ENCODE peak calls at places on chromosomes 13 and 19, in nine cellular contexts. I, O, M, E, G, F, P, A and D are unnamed samples. For H3K4me1, the result is how much of the 10 kb centered on the place peaks cover.

GRCh38 chr13:40190656-40191100 is 475.8 kb downstream of the FOXO1 start:
- DNase-seq in I (peak), O (peak), M (peak), E (no peak), G (no peak), F (peak), P (no peak), A (peak), D (no peak)

GRCh38 chr13:112719016-112719415 is 29.2 kb downstream of the ATP11A start:
- DNase-seq in I (no peak), O (no peak), M (no peak), E (no peak), G (no peak), F (no peak), P (no peak), A (no peak), D (no peak)

GRCh38 chr19:31761281-31761913 is 412.2 kb upstream of the TSHZ3 start:
- DNase-seq in I (no peak), O (no peak), M (no peak), E (no peak), G (no peak), F (no peak), P (no peak), A (no peak), D (no peak)

GRCh38 chr13:101915333-101915732 is 462.9 kb downstream of the ITGBL1 start:
- DNase-seq in I (no peak), O (no peak), M (no peak), E (no peak), G (no peak), F (no peak), P (no peak), A (no peak), D (no peak)

GRCh38 chr19:42115705-42116104 is 16.5 kb downstream of the POU2F2 start:
- DNase-seq in I (no peak), O (no peak), M (no peak), E (no peak), G (no peak), F (no peak), P (no peak), A (no peak), D (no peak)

GRCh38 chr13:71602327-71602726 is 264.7 kb downstream of the DACH1 start:
- DNase-seq in I (no peak), O (no peak), M (no peak), E (no peak), G (no peak), F (no peak), P (no peak), A (no peak), D (no peak)

GRCh38 chr13:35747594-35747993 is 271.1 kb upstream of the MAB21L1 start:
- DNase-seq in I (no peak), O (no peak), M (no peak), E (no peak), G (no peak), F (no peak), P (no peak), A (no peak), D (no peak)

GRCh38 chr13:27659466-27659865 is 37.8 kb downstream of the POLR1D start:
- DNase-seq in I (no peak), O (no peak), M (no peak), E (no peak), G (no peak), F (no peak), P (no peak), A (no peak), D (no peak)

GRCh38 chr19:19463348-19464117 is 51.8 kb downstream of the TSSK6 start:
- DNase-seq in I (no peak), O (no peak), M (no peak), E (peak), G (no peak), F (peak), P (peak), A (no peak), D (peak)

GRCh38 chr13:20306039-20306438 is 73.9 kb upstream of the GJB6 start:
- DNase-seq in I (no peak), O (no peak), M (no peak), E (no peak), G (no peak), F (no peak), P (no peak), A (no peak), D (no peak)

GRCh38 chr13:18235172-18235571 is 946.5 kb downstream of the TUBA3C start:
- DNase-seq in I (no peak), O (no peak), M (no peak), E (no peak), G (no peak), F (no peak), P (no peak), A (no peak), D (no peak)

GRCh38 chr13:27012482-27013197 is 159.0 kb downstream of the USP12 start:
- DNase-seq in I (peak), O (no peak), M (no peak), E (no peak), G (no peak), F (no peak), P (no peak), A (no peak), D (no peak)

GRCh38 chr13:32135655-32136054 is 104.1 kb downstream of the FRY start:
- DNase-seq in I (peak), O (no peak), M (no peak), E (no peak), G (no peak), F (no peak), P (no peak), A (no peak), D (no peak)

GRCh38 chr13:42151781-42152180 is 103.3 kb downstream of the DGKH start:
- DNase-seq in I (peak), O (no peak), M (no peak), E (no peak), G (no peak), F (no peak), P (no peak), A (no peak), D (no peak)

GRCh38 chr13:22915442-22916082 is 265.2 kb upstream of the SGCG start:
- DNase-seq in I (no peak), O (peak), M (peak), E (peak), G (peak), F (no peak), P (peak), A (no peak), D (peak)

GRCh38 chr19:45761714-45762113 is 7.3 kb downstream of the SIX5 start:
- DNase-seq in I (no peak), O (no peak), M (no peak), E (peak), G (no peak), F (no peak), P (no peak), A (no peak), D (no peak)

GRCh38 chr19:38730731-38731589 is 13.3 kb downstream of the CAPN12 start:
- DNase-seq in I (no peak), O (peak), M (no peak), E (peak), G (no peak), F (peak), P (peak), A (no peak), D (peak)

GRCh38 chr19:12987190-12987589 is 8.1 kb upstream of the NFIX start:
- DNase-seq in I (no peak), O (no peak), M (no peak), E (no peak), G (no peak), F (no peak), P (no peak), A (no peak), D (no peak)

GRCh38 chr13:44267966-44268365 is 105.7 kb upstream of the SERP2 start:
- DNase-seq in I (peak), O (no peak), M (no peak), E (no peak), G (no peak), F (no peak), P (no peak), A (no peak), D (no peak)

GRCh38 chr19:48680436-48681126 is 7.8 kb upstream of the NTN5 start:
- DNase-seq in I (no peak), O (no peak), M (no peak), E (no peak), G (no peak), F (no peak), P (no peak), A (no peak), D (no peak)

GRCh38 chr19:19077103-19077502 is 13.3 kb downstream of the SLC25A42 start:
- DNase-seq in I (no peak), O (no peak), M (no peak), E (no peak), G (no peak), F (no peak), P (no peak), A (no peak), D (no peak)

GRCh38 chr19:41327499-41328156 is 17.7 kb downstream of the CCDC97 start:
- DNase-seq in I (peak), O (peak), M (no peak), E (peak), G (peak), F (peak), P (peak), A (no peak), D (peak)

GRCh38 chr13:25902946-25903345 is 148.9 kb downstream of the SHISA2 start:
- DNase-seq in I (no peak), O (no peak), M (no peak), E (no peak), G (no peak), F (no peak), P (no peak), A (no peak), D (no peak)

GRCh38 chr13:20703785-20704458 is 423 bp downstream of the IL17D start:
- DNase-seq in I (peak), O (peak), M (peak), E (peak), G (peak), F (peak), P (peak), A (no peak), D (peak)

GRCh38 chr13:27406178-27406939 is 18.1 kb upstream of the GTF3A start:
- DNase-seq in I (peak), O (peak), M (no peak), E (no peak), G (no peak), F (peak), P (no peak), A (peak), D (no peak)

GRCh38 chr19:57348136-57348535 is 2.9 kb upstream of the ZNF304 start:
- DNase-seq in I (no peak), O (no peak), M (no peak), E (no peak), G (no peak), F (no peak), P (no peak), A (no peak), D (no peak)

GRCh38 chr13:51599444-51600176 is 15.3 kb downstream of the WDFY2 start:
- DNase-seq in I (no peak), O (no peak), M (no peak), E (no peak), G (no peak), F (no peak), P (no peak), A (no peak), D (no peak)

GRCh38 chr19:55492362-55492944 is 4.2 kb downstream of the SSC5D start:
- DNase-seq in I (no peak), O (no peak), M (no peak), E (no peak), G (no peak), F (no peak), P (no peak), A (no peak), D (no peak)

GRCh38 chr19:55493650-55494171 is 5.5 kb downstream of the SSC5D start:
- DNase-seq in I (no peak), O (no peak), M (no peak), E (peak), G (no peak), F (no peak), P (no peak), A (no peak), D (peak)

GRCh38 chr19:55495646-55496349 is 7.6 kb downstream of the SSC5D start:
- DNase-seq in I (peak), O (no peak), M (no peak), E (no peak), G (no peak), F (no peak), P (peak), A (no peak), D (no peak)

GRCh38 chr19:55493052-55493649 is 4.9 kb downstream of the SSC5D start:
- DNase-seq in I (no peak), O (no peak), M (no peak), E (peak), G (no peak), F (no peak), P (no peak), A (no peak), D (no peak)

GRCh38 chr19:55494172-55494761 is 6.0 kb downstream of the SSC5D start:
- DNase-seq in I (no peak), O (no peak), M (no peak), E (peak), G (peak), F (no peak), P (peak), A (no peak), D (peak)
- H3K27ac ChIP-seq in I (no peak), O (peak), M (no peak), E (no peak), G (peak), F (peak), P (peak), A (peak), D (peak)

DNA sequence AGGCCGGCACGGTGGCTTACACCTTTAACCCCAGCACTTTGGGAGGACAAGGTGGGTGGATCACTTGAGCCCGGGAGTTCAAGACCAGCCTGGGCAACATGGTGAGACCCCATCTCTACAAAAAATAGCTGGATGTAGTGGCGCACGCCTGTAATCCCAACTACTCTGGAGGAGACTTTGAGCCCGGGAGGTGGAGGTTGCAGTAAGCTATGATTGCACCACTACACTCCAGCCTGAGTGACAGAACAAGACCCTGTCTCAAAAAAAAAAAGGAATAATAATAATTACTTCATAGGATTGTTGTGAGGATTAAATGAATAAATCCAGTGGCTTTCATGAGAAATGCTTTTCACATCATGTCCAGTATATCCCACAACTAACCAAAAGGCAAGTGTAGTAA is 8.0 kb downstream of the IGSF23 start:
- DNase-seq in I (no peak), O (no peak), M (no peak), E (no peak), G (no peak), F (no peak), P (no peak), A (no peak), D (no peak)
- H3K4me1 ChIP-seq in I (under half), O (under half), M (under half), E (under half), G (under half), F (under half), P (under half), A (under half), D (under half)

GRCh38 chr13:98459171-98459681 is 117.7 kb downstream of the STK24 start:
- DNase-seq in I (no peak), O (no peak), M (no peak), E (no peak), G (no peak), F (no peak), P (no peak), A (no peak), D (peak)

GRCh38 chr13:98458431-98458830 is 118.5 kb downstream of the STK24 start:
- DNase-seq in I (no peak), O (no peak), M (no peak), E (no peak), G (peak), F (no peak), P (peak), A (no peak), D (peak)

GRCh38 chr13:98454389-98454881 is 122.5 kb downstream of the STK24 start:
- DNase-seq in I (peak), O (peak), M (no peak), E (no peak), G (no peak), F (no peak), P (no peak), A (peak), D (peak)

GRCh38 chr13:98457053-98457452 is 119.9 kb downstream of the STK24 start:
- DNase-seq in I (no peak), O (no peak), M (no peak), E (no peak), G (peak), F (no peak), P (no peak), A (no peak), D (peak)

GRCh38 chr13:98456423-98456845 is 120.5 kb downstream of the STK24 start:
- DNase-seq in I (no peak), O (no peak), M (no peak), E (no peak), G (no peak), F (no peak), P (no peak), A (no peak), D (peak)
- H3K27ac ChIP-seq in I (no peak), O (no peak), M (no peak), E (no peak), G (peak), F (no peak), P (no peak), A (peak), D (no peak)

GRCh38 chr13:49296659-49297058 is 48.9 kb downstream of the CDADC1 start:
- DNase-seq in I (no peak), O (no peak), M (no peak), E (no peak), G (no peak), F (no peak), P (no peak), A (no peak), D (no peak)

GRCh38 chr13:49300716-49301589 is 53.2 kb downstream of the CDADC1 start:
- DNase-seq in I (peak), O (peak), M (peak), E (no peak), G (no peak), F (peak), P (peak), A (peak), D (no peak)

GRCh38 chr13:49302222-49302621 is 54.5 kb downstream of the CDADC1 start:
- DNase-seq in I (no peak), O (no peak), M (no peak), E (no peak), G (no peak), F (peak), P (no peak), A (no peak), D (no peak)

GRCh38 chr13:49297338-49297737 is 49.6 kb downstream of the CDADC1 start:
- DNase-seq in I (no peak), O (no peak), M (no peak), E (no peak), G (no peak), F (no peak), P (no peak), A (no peak), D (no peak)

GRCh38 chr13:49298903-49299605 is 51.3 kb downstream of the CDADC1 start:
- DNase-seq in I (no peak), O (no peak), M (no peak), E (no peak), G (no peak), F (no peak), P (no peak), A (no peak), D (no peak)
- H3K4me1 ChIP-seq in I (under half), O (under half), M (under half), E (under half), G (under half), F (under half), P (under half), A (under half), D (under half)

GRCh38 chr19:35040826-35041547 is 534 bp upstream of the HPN start:
- DNase-seq in I (no peak), O (peak), M (no peak), E (peak), G (peak), F (peak), P (peak), A (peak), D (peak)
- H3K27ac ChIP-seq in I (no peak), O (peak), M (no peak), E (peak), G (peak), F (peak), P (peak), A (peak), D (peak)